ENCODE peak calls at places on chromosome 11, in eight cellular contexts. One of them, this sample, is unnamed. For H3K4me1, the result is how much of the 10 kb centered on the place peaks cover.

GRCh38 chr11:111355101-111355500 is 24.0 kb downstream of the POU2AF1 start:
- DNase-seq in cardiac muscle cell: no peak
- DNase-seq in GM23248: no peak
- DNase-seq in DND-41: no peak
- DNase-seq in Caco-2: no peak
- DNase-seq in A549: no peak
- DNase-seq in thoracic aorta: no peak
- DNase-seq in NT2/D1: no peak
- DNase-seq in this sample: no peak

GRCh38 chr11:69902337-69902736 is 83.1 kb upstream of the FGF3 start:
- DNase-seq in cardiac muscle cell: no peak
- DNase-seq in GM23248: no peak
- DNase-seq in DND-41: no peak
- DNase-seq in Caco-2: no peak
- DNase-seq in A549: no peak
- DNase-seq in thoracic aorta: no peak
- DNase-seq in NT2/D1: no peak
- DNase-seq in this sample: no peak

GRCh38 chr11:48036466-48036865 is 56.1 kb downstream of the PTPRJ start:
- DNase-seq in cardiac muscle cell: peak
- DNase-seq in GM23248: peak
- DNase-seq in DND-41: no peak
- DNase-seq in Caco-2: no peak
- DNase-seq in A549: no peak
- DNase-seq in thoracic aorta: no peak
- DNase-seq in NT2/D1: no peak
- DNase-seq in this sample: no peak

GRCh38 chr11:112812719-112813118 is 148.5 kb upstream of the NCAM1 start:
- DNase-seq in cardiac muscle cell: no peak
- DNase-seq in GM23248: no peak
- DNase-seq in DND-41: no peak
- DNase-seq in Caco-2: no peak
- DNase-seq in A549: no peak
- DNase-seq in thoracic aorta: no peak
- DNase-seq in NT2/D1: no peak
- DNase-seq in this sample: no peak

GRCh38 chr11:22779850-22780249 is 49.8 kb downstream of the SVIP start:
- DNase-seq in cardiac muscle cell: no peak
- DNase-seq in GM23248: no peak
- DNase-seq in DND-41: no peak
- DNase-seq in Caco-2: no peak
- DNase-seq in A549: no peak
- DNase-seq in thoracic aorta: no peak
- DNase-seq in NT2/D1: no peak
- DNase-seq in this sample: no peak

GRCh38 chr11:104891135-104891534 is 7.1 kb downstream of the CASP12 start:
- DNase-seq in cardiac muscle cell: no peak
- DNase-seq in GM23248: no peak
- DNase-seq in DND-41: no peak
- DNase-seq in Caco-2: no peak
- DNase-seq in A549: no peak
- DNase-seq in thoracic aorta: no peak
- DNase-seq in NT2/D1: no peak
- DNase-seq in this sample: no peak

GRCh38 chr11:93585758-93586157 is 42.6 kb upstream of the SMCO4 start:
- DNase-seq in cardiac muscle cell: peak
- DNase-seq in GM23248: peak
- DNase-seq in DND-41: no peak
- DNase-seq in Caco-2: peak
- DNase-seq in A549: peak
- DNase-seq in thoracic aorta: no peak
- DNase-seq in NT2/D1: no peak
- DNase-seq in this sample: no peak

GRCh38 chr11:30960387-30960992 is 374.3 kb upstream of the MPPED2 start:
- DNase-seq in cardiac muscle cell: peak
- DNase-seq in GM23248: peak
- DNase-seq in DND-41: no peak
- DNase-seq in Caco-2: no peak
- DNase-seq in A549: peak
- DNase-seq in thoracic aorta: no peak
- DNase-seq in NT2/D1: peak
- DNase-seq in this sample: no peak

GRCh38 chr11:20874358-20874757 is 205.0 kb downstream of the NELL1 start:
- DNase-seq in cardiac muscle cell: no peak
- DNase-seq in GM23248: no peak
- DNase-seq in DND-41: no peak
- DNase-seq in Caco-2: no peak
- DNase-seq in A549: no peak
- DNase-seq in thoracic aorta: no peak
- DNase-seq in NT2/D1: no peak
- DNase-seq in this sample: no peak

GRCh38 chr11:119663279-119663678 is 65.7 kb downstream of the NECTIN1 start:
- DNase-seq in cardiac muscle cell: no peak
- DNase-seq in GM23248: no peak
- DNase-seq in DND-41: no peak
- DNase-seq in Caco-2: no peak
- DNase-seq in A549: no peak
- DNase-seq in thoracic aorta: no peak
- DNase-seq in NT2/D1: no peak
- DNase-seq in this sample: no peak

GRCh38 chr11:57515332-57516060 is at the start of gene SLC43A1:
- DNase-seq in cardiac muscle cell: peak
- DNase-seq in GM23248: peak
- DNase-seq in DND-41: peak
- DNase-seq in Caco-2: peak
- DNase-seq in A549: peak
- DNase-seq in thoracic aorta: no peak
- DNase-seq in NT2/D1: no peak
- DNase-seq in this sample: no peak

GRCh38 chr11:6557063-6557462 is 46.4 kb downstream of the RRP8 start:
- DNase-seq in cardiac muscle cell: no peak
- DNase-seq in GM23248: no peak
- DNase-seq in DND-41: no peak
- DNase-seq in Caco-2: no peak
- DNase-seq in A549: no peak
- DNase-seq in thoracic aorta: no peak
- DNase-seq in NT2/D1: no peak
- DNase-seq in this sample: no peak

GRCh38 chr11:14189874-14190273 is 169.1 kb downstream of the RRAS2 start:
- DNase-seq in cardiac muscle cell: peak
- DNase-seq in GM23248: peak
- DNase-seq in DND-41: no peak
- DNase-seq in Caco-2: no peak
- DNase-seq in A549: no peak
- DNase-seq in thoracic aorta: peak
- DNase-seq in NT2/D1: no peak
- DNase-seq in this sample: no peak

GRCh38 chr11:126949066-126949945 is 51.3 kb downstream of the KIRREL3 start:
- DNase-seq in cardiac muscle cell: no peak
- DNase-seq in GM23248: peak
- DNase-seq in DND-41: peak
- DNase-seq in Caco-2: no peak
- DNase-seq in A549: no peak
- DNase-seq in thoracic aorta: no peak
- DNase-seq in NT2/D1: no peak
- DNase-seq in this sample: no peak

GRCh38 chr11:85749884-85750283 is 61.1 kb downstream of the SYTL2 start:
- DNase-seq in cardiac muscle cell: no peak
- DNase-seq in GM23248: no peak
- DNase-seq in DND-41: no peak
- DNase-seq in Caco-2: no peak
- DNase-seq in A549: no peak
- DNase-seq in thoracic aorta: no peak
- DNase-seq in NT2/D1: no peak
- DNase-seq in this sample: peak

GRCh38 chr11:16312242-16312641 is 44.1 kb downstream of the SOX6 start:
- DNase-seq in cardiac muscle cell: no peak
- DNase-seq in GM23248: no peak
- DNase-seq in DND-41: no peak
- DNase-seq in Caco-2: no peak
- DNase-seq in A549: no peak
- DNase-seq in thoracic aorta: no peak
- DNase-seq in NT2/D1: no peak
- DNase-seq in this sample: no peak

GRCh38 chr11:27423125-27423524 is 49.5 kb downstream of the LGR4 start:
- DNase-seq in cardiac muscle cell: peak
- DNase-seq in GM23248: peak
- DNase-seq in DND-41: no peak
- DNase-seq in Caco-2: no peak
- DNase-seq in A549: no peak
- DNase-seq in thoracic aorta: no peak
- DNase-seq in NT2/D1: no peak
- DNase-seq in this sample: no peak

GRCh38 chr11:102831128-102831708 is 12.2 kb downstream of the MMP3 start:
- DNase-seq in cardiac muscle cell: peak
- DNase-seq in GM23248: peak
- DNase-seq in DND-41: no peak
- DNase-seq in Caco-2: no peak
- DNase-seq in A549: no peak
- DNase-seq in thoracic aorta: no peak
- DNase-seq in NT2/D1: no peak
- DNase-seq in this sample: no peak

GRCh38 chr11:23765862-23766261 is 731.0 kb upstream of the LUZP2 start:
- DNase-seq in cardiac muscle cell: no peak
- DNase-seq in GM23248: peak
- DNase-seq in DND-41: no peak
- DNase-seq in Caco-2: no peak
- DNase-seq in A549: no peak
- DNase-seq in thoracic aorta: no peak
- DNase-seq in NT2/D1: no peak
- DNase-seq in this sample: no peak

GRCh38 chr11:112620621-112621394 is 340.4 kb upstream of the NCAM1 start:
- DNase-seq in cardiac muscle cell: peak
- DNase-seq in GM23248: peak
- DNase-seq in DND-41: no peak
- DNase-seq in Caco-2: no peak
- DNase-seq in A549: no peak
- DNase-seq in thoracic aorta: no peak
- DNase-seq in NT2/D1: no peak
- DNase-seq in this sample: no peak

GRCh38 chr11:26188559-26188958 is 143.4 kb upstream of the ANO3 start:
- DNase-seq in cardiac muscle cell: peak
- DNase-seq in GM23248: peak
- DNase-seq in DND-41: no peak
- DNase-seq in Caco-2: no peak
- DNase-seq in A549: no peak
- DNase-seq in thoracic aorta: no peak
- DNase-seq in NT2/D1: no peak
- DNase-seq in this sample: no peak

GRCh38 chr11:12206529-12206928 is 96.1 kb downstream of the MICAL2 start:
- DNase-seq in cardiac muscle cell: no peak
- DNase-seq in GM23248: peak
- DNase-seq in DND-41: no peak
- DNase-seq in Caco-2: no peak
- DNase-seq in A549: no peak
- DNase-seq in thoracic aorta: no peak
- DNase-seq in NT2/D1: no peak
- DNase-seq in this sample: no peak

GRCh38 chr11:95926714-95927113 is 2.8 kb upstream of the MTMR2 start:
- DNase-seq in cardiac muscle cell: no peak
- DNase-seq in GM23248: no peak
- DNase-seq in DND-41: no peak
- DNase-seq in Caco-2: no peak
- DNase-seq in A549: no peak
- DNase-seq in thoracic aorta: no peak
- DNase-seq in NT2/D1: no peak
- DNase-seq in this sample: no peak

DNA sequence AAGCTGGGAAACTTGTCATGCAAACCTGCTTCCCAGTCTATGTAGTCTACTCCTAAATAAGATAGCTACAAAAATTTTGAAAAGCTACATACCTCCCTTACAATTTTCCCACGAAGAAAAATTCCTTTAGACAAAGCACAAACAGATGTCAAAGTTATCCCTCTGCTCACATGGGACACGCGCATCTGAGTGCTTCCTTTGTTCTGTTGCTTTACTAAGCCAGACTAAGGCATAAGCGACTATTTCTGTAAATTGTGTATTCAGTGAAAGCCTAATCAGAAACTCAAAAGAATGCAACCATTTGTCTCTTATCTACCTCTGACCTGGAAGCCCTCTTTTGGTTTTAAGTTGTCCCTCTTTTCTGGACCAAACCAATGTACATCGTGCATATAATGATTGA is 583.7 kb upstream of the B3GAT1 start:
- DNase-seq in cardiac muscle cell: no peak
- DNase-seq in GM23248: no peak
- DNase-seq in DND-41: no peak
- DNase-seq in Caco-2: no peak
- DNase-seq in A549: no peak
- DNase-seq in thoracic aorta: no peak
- DNase-seq in NT2/D1: no peak
- DNase-seq in this sample: no peak
- H3K4me1 ChIP-seq in cardiac muscle cell: under half
- H3K4me1 ChIP-seq in GM23248: under half
- H3K4me1 ChIP-seq in DND-41: under half
- H3K4me1 ChIP-seq in Caco-2: under half
- H3K4me1 ChIP-seq in A549: under half
- H3K4me1 ChIP-seq in thoracic aorta: under half
- H3K4me1 ChIP-seq in NT2/D1: under half
- H3K4me1 ChIP-seq in this sample: under half

DNA sequence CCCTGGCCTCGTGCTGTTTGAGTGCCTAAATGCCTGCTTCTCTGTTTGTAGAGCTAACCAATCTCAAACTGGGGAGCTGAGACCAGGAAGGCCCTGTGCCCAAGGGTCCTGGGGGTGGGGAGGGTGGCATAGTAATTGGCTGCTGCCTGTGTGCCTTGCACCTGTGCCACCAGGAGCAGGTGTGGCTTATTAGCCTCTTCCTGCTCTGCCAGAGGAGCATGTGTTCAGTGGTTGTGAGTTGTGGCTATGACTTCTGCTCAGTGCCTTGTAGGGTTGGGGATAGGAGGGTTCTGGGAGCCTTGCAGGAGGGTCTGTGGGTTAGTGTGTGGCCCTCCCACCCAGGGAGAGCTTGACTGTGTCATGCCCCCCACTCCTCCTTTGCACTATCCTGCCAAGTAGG is 109.2 kb downstream of the ZBTB16 start:
- DNase-seq in cardiac muscle cell: no peak
- DNase-seq in GM23248: no peak
- DNase-seq in DND-41: no peak
- DNase-seq in Caco-2: no peak
- DNase-seq in A549: no peak
- DNase-seq in thoracic aorta: no peak
- DNase-seq in NT2/D1: no peak
- DNase-seq in this sample: no peak
- H3K4me1 ChIP-seq in cardiac muscle cell: half or more
- H3K4me1 ChIP-seq in GM23248: under half
- H3K4me1 ChIP-seq in DND-41: under half
- H3K4me1 ChIP-seq in Caco-2: under half
- H3K4me1 ChIP-seq in A549: under half
- H3K4me1 ChIP-seq in thoracic aorta: half or more
- H3K4me1 ChIP-seq in NT2/D1: under half
- H3K4me1 ChIP-seq in this sample: half or more

GRCh38 chr11:128506999-128507591 is 80.3 kb downstream of the ETS1 start:
- DNase-seq in cardiac muscle cell: peak
- DNase-seq in GM23248: peak
- DNase-seq in DND-41: no peak
- DNase-seq in Caco-2: peak
- DNase-seq in A549: peak
- DNase-seq in thoracic aorta: peak
- DNase-seq in NT2/D1: no peak
- DNase-seq in this sample: peak
- H3K4me1 ChIP-seq in cardiac muscle cell: under half
- H3K4me1 ChIP-seq in GM23248: half or more
- H3K4me1 ChIP-seq in DND-41: under half
- H3K4me1 ChIP-seq in Caco-2: under half
- H3K4me1 ChIP-seq in A549: half or more
- H3K4me1 ChIP-seq in thoracic aorta: half or more
- H3K4me1 ChIP-seq in NT2/D1: under half
- H3K4me1 ChIP-seq in this sample: half or more

GRCh38 chr11:2182075-2182474 is 10.5 kb upstream of the TH start:
- DNase-seq in cardiac muscle cell: no peak
- DNase-seq in GM23248: no peak
- DNase-seq in DND-41: no peak
- DNase-seq in Caco-2: no peak
- DNase-seq in A549: no peak
- DNase-seq in thoracic aorta: no peak
- DNase-seq in NT2/D1: no peak
- DNase-seq in this sample: no peak
- H3K4me1 ChIP-seq in cardiac muscle cell: under half
- H3K4me1 ChIP-seq in GM23248: under half
- H3K4me1 ChIP-seq in DND-41: under half
- H3K4me1 ChIP-seq in Caco-2: under half
- H3K4me1 ChIP-seq in A549: under half
- H3K4me1 ChIP-seq in thoracic aorta: under half
- H3K4me1 ChIP-seq in NT2/D1: under half
- H3K4me1 ChIP-seq in this sample: under half